ENCODE peak calls at places on chromosomes 13 and 19, in four cellular contexts. H is uterus, J is left lung, U is stomach. I is an unnamed sample.

GRCh38 chr13:44703371-44703770 is 127.2 kb upstream of the TSC22D1 start:
- DNase-seq in H (no peak), J (no peak), U (no peak), I (no peak)

GRCh38 chr13:106103779-106104178 is 431.7 kb downstream of the EFNB2 start:
- DNase-seq in H (no peak), J (no peak), U (no peak), I (no peak)

GRCh38 chr13:108266316-108266936 is 3.1 kb upstream of the TNFSF13B start:
- DNase-seq in H (no peak), J (peak; percentile 38), U (no peak), I (no peak)

GRCh38 chr19:41563847-41564514 is 12.0 kb upstream of the CEACAM21 start:
- DNase-seq in H (no peak), J (no peak), U (no peak), I (no peak)

GRCh38 chr13:67043901-67044300 is 186.2 kb downstream of the PCDH9 start:
- DNase-seq in H (no peak), J (no peak), U (no peak), I (no peak)

GRCh38 chr19:42024622-42025111 is 30.6 kb upstream of the ATP1A3 start:
- DNase-seq in H (peak; percentile 31), J (no peak), U (no peak), I (no peak)

GRCh38 chr19:294341-294818 is 3.2 kb upstream of the PLPP2 start:
- DNase-seq in H (no peak), J (peak; percentile 67), U (peak; percentile 25), I (no peak)

GRCh38 chr13:84684804-84685203 is 802.5 kb upstream of the SLITRK1 start:
- DNase-seq in H (no peak), J (no peak), U (no peak), I (no peak)

GRCh38 chr19:11767633-11768133 is 883 bp downstream of the ZNF441 start:
- DNase-seq in H (peak; percentile 22), J (peak; percentile 85), U (peak; percentile 49), I (peak; percentile 74)

GRCh38 chr19:10478476-10478875 is 24.7 kb downstream of the KEAP1 start:
- DNase-seq in H (no peak), J (no peak), U (no peak), I (no peak)

GRCh38 chr13:35994131-35994966 is 136.8 kb downstream of the DCLK1 start:
- DNase-seq in H (peak; percentile 71), J (no peak), U (no peak), I (no peak)

GRCh38 chr13:45592758-45593157 is 22.8 kb downstream of the ERICH6B start:
- DNase-seq in H (no peak), J (no peak), U (no peak), I (no peak)

GRCh38 chr13:28744091-28744536 is 25.3 kb upstream of the SLC46A3 start:
- DNase-seq in H (no peak), J (no peak), U (no peak), I (peak; percentile 10)

GRCh38 chr13:109569938-109570711 is 216.3 kb downstream of the IRS2 start:
- DNase-seq in H (no peak), J (no peak), U (peak; percentile 44), I (no peak)

GRCh38 chr13:54611400-54611799 is 1582.8 kb downstream of the OLFM4 start:
- DNase-seq in H (no peak), J (no peak), U (no peak), I (no peak)

GRCh38 chr19:7506385-7507328 is 9.2 kb upstream of the ZNF358 start:
- DNase-seq in H (peak; percentile 42), J (peak; percentile 97), U (peak; percentile 86), I (peak; percentile 96)

GRCh38 chr13:101757446-101758039 is 305.1 kb downstream of the ITGBL1 start:
- DNase-seq in H (no peak), J (no peak), U (no peak), I (no peak)

GRCh38 chr19:1811942-1812425 is at the start of gene ATP8B3:
- DNase-seq in H (no peak), J (no peak), U (peak; percentile 84), I (no peak)

GRCh38 chr19:49881672-49882394 is 4.3 kb downstream of the TBC1D17 start:
- DNase-seq in H (peak; percentile 14), J (peak; percentile 74), U (no peak), I (no peak)

GRCh38 chr13:23599083-23599925 is 29.1 kb downstream of the TNFRSF19 start:
- DNase-seq in H (no peak), J (no peak), U (no peak), I (no peak)

GRCh38 chr19:2330255-2330631 is 1.8 kb downstream of the SPPL2B start:
- DNase-seq in H (no peak), J (peak; percentile 61), U (no peak), I (no peak)

GRCh38 chr19:5960005-5961001 is 17.6 kb downstream of the RANBP3 start:
- DNase-seq in H (no peak), J (no peak), U (no peak), I (peak; percentile 47)

GRCh38 chr19:6509118-6509971 is 7.2 kb upstream of the TUBB4A start:
- DNase-seq in H (no peak), J (no peak), U (peak; percentile 63), I (no peak)

GRCh38 chr13:48648446-48648845 is 5.3 kb upstream of the CYSLTR2 start:
- DNase-seq in H (no peak), J (no peak), U (no peak), I (no peak)

GRCh38 chr13:48645845-48646244 is 7.9 kb upstream of the CYSLTR2 start:
- DNase-seq in H (no peak), J (no peak), U (no peak), I (no peak)

GRCh38 chr13:48644951-48645350 is 8.8 kb upstream of the CYSLTR2 start:
- DNase-seq in H (no peak), J (no peak), U (no peak), I (no peak)

GRCh38 chr13:48646791-48647190 is 6.9 kb upstream of the CYSLTR2 start:
- DNase-seq in H (no peak), J (peak; percentile 45), U (no peak), I (no peak)

DNA sequence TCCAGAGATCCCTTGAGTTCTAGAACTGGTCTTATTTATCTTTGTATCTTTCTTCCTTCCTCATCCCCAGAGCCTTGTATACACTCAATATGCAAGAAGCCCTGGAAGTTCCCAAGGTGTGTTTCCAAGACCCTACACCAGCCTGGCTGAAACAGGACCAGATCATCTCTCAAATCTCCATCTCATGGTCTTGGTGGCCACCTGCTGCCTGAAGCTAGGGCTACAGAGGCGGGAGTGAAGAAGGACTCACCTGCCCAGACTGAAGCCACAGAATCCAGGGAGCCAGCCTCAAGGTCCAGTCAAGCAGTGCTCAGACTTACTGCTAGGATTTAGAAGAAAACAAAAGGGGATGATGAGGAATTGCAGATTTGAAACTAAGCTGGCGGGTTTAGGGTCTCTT is 6.1 kb upstream of the CYSLTR2 start:
- DNase-seq in H (no peak), J (no peak), U (no peak), I (peak; percentile 40)
- TF ChIP-seq CTCF in H (no peak), J (no peak), U (peak; percentile 38), I (no peak)

DNA sequence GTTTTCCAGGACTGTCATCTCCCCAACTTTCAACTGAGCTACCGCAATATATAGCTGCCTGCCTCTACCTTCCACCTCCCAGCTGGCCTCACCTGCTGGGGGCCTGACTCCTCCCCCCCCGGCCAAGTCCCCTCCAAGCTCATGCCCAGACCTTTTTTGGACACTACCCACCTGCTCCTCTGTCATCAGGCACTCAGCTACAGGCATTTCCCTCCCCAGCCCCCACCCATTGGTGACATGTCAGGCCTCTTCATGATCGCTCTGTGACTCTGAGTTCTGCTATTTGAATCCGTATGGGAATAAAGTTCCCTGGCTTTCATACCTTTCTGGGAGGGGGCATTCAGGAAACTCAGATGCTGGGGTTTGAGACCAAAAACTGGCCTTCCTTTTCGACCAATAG is 1.8 kb downstream of the PRKACA start:
- DNase-seq in H (no peak), J (no peak), U (no peak), I (no peak)
- H3K4me3 ChIP-seq in H (no peak overlapping the region), J (peak overlapping the region; percentile 87), U (peak overlapping the region; percentile 94), I (no peak overlapping the region)

DNA sequence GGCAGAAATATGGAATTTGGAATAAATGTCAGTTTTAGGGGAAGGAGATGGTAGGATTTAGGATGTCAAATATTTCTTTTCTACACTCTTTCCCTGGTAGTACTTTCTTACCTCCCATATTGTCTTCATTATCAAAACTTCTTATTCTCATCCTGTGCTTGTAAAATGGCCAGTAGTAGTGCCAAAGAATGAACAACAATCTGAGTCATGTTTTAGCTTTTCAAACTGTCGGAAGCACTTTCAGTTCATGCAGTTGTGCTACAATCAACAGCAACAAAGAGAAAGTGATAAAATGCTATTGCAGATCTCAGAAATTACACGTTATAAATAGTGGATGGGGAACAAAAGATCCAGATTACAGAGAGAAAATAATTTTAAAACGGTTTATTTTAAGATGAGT is 193.7 kb upstream of the RXFP2 start:
- DNase-seq in H (no peak), J (no peak), U (no peak), I (no peak)
- H3K4me1 ChIP-seq in H (no peaks in the 10 kb centered on the region), J (no peaks in the 10 kb centered on the region), U (no peaks in the 10 kb centered on the region), I (no peaks in the 10 kb centered on the region)

DNA sequence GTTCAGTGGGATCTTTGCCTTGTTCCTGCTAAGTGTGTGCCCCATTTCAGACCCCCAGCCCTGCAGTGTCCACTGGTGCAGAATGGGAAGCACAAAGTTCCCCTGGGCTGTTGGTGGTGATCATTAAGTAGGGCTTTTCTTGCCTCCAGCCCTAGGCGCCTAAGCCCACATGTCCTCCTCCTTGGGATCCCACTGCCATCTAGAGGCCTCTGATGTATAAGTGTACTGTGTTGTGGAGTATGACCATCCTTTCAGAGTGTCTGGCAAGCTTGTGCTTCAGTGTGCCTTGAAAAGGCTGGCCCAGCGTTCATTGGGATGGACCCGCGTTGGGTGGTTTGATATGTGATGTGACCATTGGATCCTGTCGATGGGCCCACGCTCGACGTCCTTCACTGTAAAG is 71.2 kb downstream of the WASF3 start:
- DNase-seq in H (no peak), J (no peak), U (no peak), I (no peak)
- TF ChIP-seq CTCF in H (no peak), J (no peak), U (no peak), I (no peak)

GRCh38 chr13:41648314-41648935 is 191.1 kb downstream of the RGCC start:
- DNase-seq in H (no peak), J (no peak), U (no peak), I (no peak)
- H3K4me3 ChIP-seq in H (no peak overlapping the region), J (no peak overlapping the region), U (no peak overlapping the region), I (no peak overlapping the region)

I was measured in mucosa of descending colon.